ENCODE peak calls at places on chromosomes 4 and X, in nine cellular contexts. T is mammary epithelial cell; R is astrocyte of the cerebellum; X is stimulated activated CD8-positive, alpha-beta memory T cell treated with anti-CD3 and anti-CD28 coated beads, Interleukin-7, amount 100 ng/mL, for 48 hours; Q is GM23248; K is dermis microvascular lymphatic vessel endothelial cell; N is germinal center; E is RPMI8226; H is nucleus accumbens. I is an unnamed sample.

GRCh38 chrX:66021407-66021757 is 18.5 kb downstream of the VSIG4 start:
- DNase-seq in N (no peak), X (no peak), Q (no peak), E (no peak), T (no peak), H (no peak), R (no peak), K (no peak), I (no peak)

GRCh38 chr4:37441231-37442061 is 196.9 kb downstream of the NWD2 start:
- DNase-seq in K (no peak), R (no peak), X (no peak), H (no peak), Q (no peak), N (no peak), T (peak; percentile 35), E (no peak), I (no peak)

GRCh38 chr4:105343523-105343931 is 130.3 kb downstream of the PPA2 start:
- DNase-seq in H (no peak), N (no peak), T (no peak), E (no peak), K (no peak), Q (peak; percentile 1), R (no peak), X (no peak), I (no peak)

GRCh38 chr4:96352051-96352517 is 512.2 kb downstream of the PDHA2 start:
- DNase-seq in X (no peak), R (peak; percentile 22), N (no peak), T (peak; percentile 14), H (no peak), E (peak; percentile 3), K (no peak), Q (no peak), I (no peak)

GRCh38 chrX:71998836-71999509 is 88.3 kb downstream of the NHSL2 start:
- DNase-seq in X (no peak), T (no peak), R (no peak), H (no peak), K (peak; percentile 22), Q (peak; percentile 51), N (peak; percentile 27), E (peak; percentile 46), I (no peak)

GRCh38 chr4:24195976-24196736 is 306.3 kb upstream of the PPARGC1A start:
- DNase-seq in R (no peak), E (no peak), N (no peak), H (no peak), T (no peak), Q (peak; percentile 18), K (no peak), X (no peak), I (no peak)

GRCh38 chr4:1218892-1219552 is 29.9 kb downstream of the CTBP1 start:
- DNase-seq in H (no peak), R (no peak), T (no peak), X (no peak), E (peak; percentile 61), K (no peak), Q (no peak), N (peak; percentile 67), I (no peak)

GRCh38 chr4:182874158-182874855 is 42.9 kb downstream of the DCTD start:
- DNase-seq in N (peak; percentile 38), R (no peak), Q (no peak), E (no peak), X (no peak), K (no peak), T (no peak), H (no peak), I (no peak)

GRCh38 chrX:46551494-46552128 is 6.4 kb upstream of the ZNF674 start:
- DNase-seq in Q (peak; percentile 41), E (no peak), H (no peak), N (no peak), K (no peak), T (no peak), X (no peak), R (no peak), I (no peak)

GRCh38 chr4:122668241-122668640 is 47.4 kb upstream of the IL21 start:
- DNase-seq in H (no peak), T (peak; percentile 39), N (no peak), R (no peak), K (no peak), E (no peak), Q (peak; percentile 89), X (no peak), I (no peak)

GRCh38 chrX:121975666-121976065 is 928.3 kb downstream of the GLUD2 start:
- DNase-seq in E (no peak), K (no peak), R (no peak), X (no peak), H (no peak), Q (no peak), T (no peak), N (no peak), I (no peak)

GRCh38 chr4:183106839-183107238 is 7.8 kb downstream of the WWC2 start:
- DNase-seq in K (no peak), H (no peak), Q (no peak), R (no peak), X (no peak), E (no peak), N (no peak), T (no peak), I (no peak)

GRCh38 chrX:150558424-150558823 is 10.0 kb upstream of the MTM1 start:
- DNase-seq in H (no peak), N (no peak), Q (no peak), X (no peak), T (no peak), K (no peak), R (no peak), E (no peak), I (no peak)

GRCh38 chr4:14726441-14727405 is 275.6 kb upstream of the CPEB2 start:
- DNase-seq in Q (peak; percentile 1), T (peak; percentile 95), K (no peak), H (no peak), E (peak; percentile 42), N (no peak), R (peak; percentile 28), X (no peak), I (no peak)

GRCh38 chr4:5918331-5919030 is 25.6 kb upstream of the CRMP1 start:
- DNase-seq in R (no peak), H (no peak), Q (no peak), X (no peak), K (no peak), N (no peak), E (no peak), T (no peak), I (no peak)

GRCh38 chrX:150363561-150364346 is 637 bp downstream of the MAMLD1 start:
- DNase-seq in K (no peak), E (no peak), Q (peak; percentile 76), H (peak; percentile 22), X (no peak), N (no peak), R (no peak), T (peak; percentile 45), I (peak; percentile 44)

GRCh38 chrX:148552775-148553174 is 52.4 kb downstream of the AFF2 start:
- DNase-seq in K (no peak), X (no peak), T (no peak), N (no peak), Q (no peak), H (no peak), R (no peak), E (no peak), I (no peak)

GRCh38 chrX:88612870-88613329 is 134.1 kb upstream of the CPXCR1 start:
- DNase-seq in H (no peak), T (no peak), Q (no peak), X (no peak), N (no peak), K (no peak), E (no peak), R (no peak), I (no peak)

GRCh38 chr4:71074452-71075299 is 81.2 kb downstream of the DCK start:
- DNase-seq in H (no peak), X (no peak), N (no peak), R (no peak), K (no peak), Q (peak; percentile 49), T (no peak), E (no peak), I (no peak)

GRCh38 chr4:185112104-185112503 is 31.0 kb upstream of the SLC25A4 start:
- DNase-seq in T (peak; percentile 94), K (peak; percentile 80), X (no peak), E (no peak), H (no peak), N (no peak), Q (peak; percentile 92), R (peak; percentile 86), I (no peak)

GRCh38 chr4:8345053-8345945 is 75.7 kb downstream of the HTRA3 start:
- DNase-seq in K (no peak), H (no peak), Q (no peak), X (no peak), R (no peak), E (no peak), N (no peak), T (no peak), I (no peak)

I was measured in mesothelial cell of epicardium.